ENCODE peak calls at places on chromosomes 5 and 9, in ten cellular contexts. D is glutamatergic neuron; L is non-pigmented ciliary epithelial cell; T is HT1080; H is HEK293T; W is stimulated activated CD4-positive, alpha-beta T cell treated with anti-CD3 and anti-CD28 coated beads, Interleukin-2, amount 100 ng/mL, for 48 hours; K is M059J; O is effector memory CD8-positive, alpha-beta T cell; F is GM04503; M is activated T-helper 1 cell treated with anti-CD3 and anti-CD28 coated beads, Interleukin-12 subunit alpha, Interleukin-12 subunit beta, Interleukin-2, Interleukin-4 antibody, amounts not matched to agents 30 ng/mL and 10 ng/mL and 1 ng/mL, durations not matched to agents 14 hours and 24 hours and 36 hours. I is an unnamed sample.

GRCh38 chr5:80745490-80745889 is 90.7 kb upstream of the DHFR start:
- DNase-seq in D (no peak), L (peak), T (peak), H (no peak), W (no peak), K (peak), O (no peak), F (no peak), M (no peak), I (no peak)

GRCh38 chr9:83384214-83384613 is 154.0 kb downstream of the FRMD3 start:
- DNase-seq in D (peak), L (no peak), T (no peak), H (no peak), W (no peak), K (no peak), O (no peak), F (no peak), M (no peak), I (no peak)

GRCh38 chr5:158737536-158738027 is 362.1 kb downstream of the EBF1 start:
- DNase-seq in D (no peak), L (no peak), T (no peak), H (no peak), W (no peak), K (no peak), O (no peak), F (no peak), M (no peak), I (no peak)

GRCh38 chr9:7324031-7324654 is 475.4 kb downstream of the DMAC1 start:
- DNase-seq in D (no peak), L (no peak), T (no peak), H (no peak), W (no peak), K (peak), O (no peak), F (peak), M (no peak), I (no peak)

GRCh38 chr5:135591277-135591676 is 12.5 kb upstream of the CXCL14 start:
- DNase-seq in D (no peak), L (no peak), T (peak), H (no peak), W (no peak), K (peak), O (no peak), F (no peak), M (no peak), I (no peak)

GRCh38 chr5:118430076-118430475 is 558.3 kb downstream of the DTWD2 start:
- DNase-seq in D (no peak), L (no peak), T (no peak), H (no peak), W (no peak), K (no peak), O (no peak), F (no peak), M (no peak), I (no peak)

GRCh38 chr5:132871885-132872284 is 1.6 kb upstream of the LEAP2 start:
- DNase-seq in D (no peak), L (no peak), T (no peak), H (no peak), W (no peak), K (no peak), O (no peak), F (no peak), M (no peak), I (no peak)

GRCh38 chr5:141846031-141846430 is 32.2 kb downstream of the PCDH1 start:
- DNase-seq in D (peak), L (no peak), T (no peak), H (no peak), W (no peak), K (peak), O (no peak), F (no peak), M (no peak), I (no peak)

GRCh38 chr5:110386782-110387181 is 339.7 kb downstream of the TMEM232 start:
- DNase-seq in D (no peak), L (peak), T (peak), H (no peak), W (no peak), K (peak), O (no peak), F (peak), M (no peak), I (no peak)

GRCh38 chr5:141876628-141877477 is 1.4 kb downstream of the PCDH1 start:
- DNase-seq in D (no peak), L (no peak), T (no peak), H (no peak), W (no peak), K (peak), O (no peak), F (no peak), M (no peak), I (no peak)

GRCh38 chr9:118028225-118028624 is 324.0 kb downstream of the TLR4 start:
- DNase-seq in D (no peak), L (no peak), T (no peak), H (no peak), W (no peak), K (no peak), O (no peak), F (no peak), M (no peak), I (no peak)

GRCh38 chr5:130066644-130067043 is 162.4 kb downstream of the CHSY3 start:
- DNase-seq in D (no peak), L (no peak), T (no peak), H (no peak), W (no peak), K (no peak), O (no peak), F (no peak), M (no peak), I (no peak)